ENCODE peak calls at places on chromosomes 13 and 19, in six cellular contexts. Z is H9, I is IMR-90, U is neuronal stem cell, Y is H1, H is mesenchymal stem cell. N is an unnamed sample.

GRCh38 chr13:111919826-111920225 is 147.1 kb upstream of the SOX1 start:
- DNase-seq in Z (peak), I (no peak), U (no peak), Y (no peak), H (no peak), N (no peak)

GRCh38 chr19:55424518-55424917 is 16.9 kb upstream of the UBE2S start:
- DNase-seq in Z (no peak), I (no peak), U (no peak), Y (no peak), H (no peak), N (no peak)

GRCh38 chr19:19334989-19335344 is 14.3 kb downstream of the MAU2 start:
- DNase-seq in Z (no peak), I (no peak), U (no peak), Y (no peak), H (no peak), N (no peak)

GRCh38 chr13:36841411-36841810 is 22.4 kb downstream of the RFXAP start:
- DNase-seq in Z (no peak), I (no peak), U (no peak), Y (no peak), H (no peak), N (no peak)

GRCh38 chr13:26280295-26280694 is 26.4 kb downstream of the CDK8 start:
- DNase-seq in Z (no peak), I (peak), U (no peak), Y (no peak), H (peak), N (peak)

GRCh38 chr13:30832845-30833332 is 73.2 kb upstream of the MEDAG start:
- DNase-seq in Z (peak), I (no peak), U (no peak), Y (peak), H (peak), N (no peak)

GRCh38 chr13:76944457-76944856 is 3.9 kb upstream of the ACOD1 start:
- DNase-seq in Z (no peak), I (peak), U (no peak), Y (no peak), H (peak), N (peak)

GRCh38 chr13:50894042-50894441 is 15.5 kb upstream of the RNASEH2B start:
- DNase-seq in Z (no peak), I (no peak), U (no peak), Y (no peak), H (no peak), N (no peak)

GRCh38 chr13:101916108-101916757 is 463.8 kb downstream of the ITGBL1 start:
- DNase-seq in Z (peak), I (no peak), U (peak), Y (peak), H (peak), N (no peak)

GRCh38 chr19:43527860-43528622 is 1.0 kb upstream of the ETHE1 start:
- DNase-seq in Z (no peak), I (no peak), U (no peak), Y (no peak), H (peak), N (peak)

GRCh38 chr13:43924549-43925245 is 45.0 kb downstream of the LACC1 start:
- DNase-seq in Z (no peak), I (no peak), U (no peak), Y (no peak), H (no peak), N (no peak)

GRCh38 chr13:80654638-80655249 is 313.8 kb upstream of the SPRY2 start:
- DNase-seq in Z (no peak), I (no peak), U (no peak), Y (no peak), H (no peak), N (no peak)

GRCh38 chr19:40960062-40960685 is 30.9 kb upstream of the CYP2B6 start:
- DNase-seq in Z (no peak), I (no peak), U (no peak), Y (no peak), H (no peak), N (no peak)

GRCh38 chr19:12194827-12195500 is 32.1 kb downstream of the ZNF136 start:
- DNase-seq in Z (no peak), I (peak), U (peak), Y (no peak), H (no peak), N (peak)

GRCh38 chr19:17777840-17778620 is 16.9 kb upstream of the B3GNT3 start:
- DNase-seq in Z (peak), I (peak), U (peak), Y (peak), H (peak), N (peak)

GRCh38 chr13:109479991-109480696 is 306.2 kb downstream of the IRS2 start:
- DNase-seq in Z (no peak), I (peak), U (no peak), Y (no peak), H (peak), N (peak)

GRCh38 chr13:98575876-98576214 is 1.1 kb downstream of the STK24 start:
- DNase-seq in Z (no peak), I (no peak), U (no peak), Y (no peak), H (no peak), N (no peak)

GRCh38 chr19:45876411-45877197 is 9.3 kb downstream of the IRF2BP1 start:
- DNase-seq in Z (peak), I (peak), U (no peak), Y (no peak), H (peak), N (no peak)

GRCh38 chr19:24166055-24166454 is 79.1 kb downstream of the ZNF254 start:
- DNase-seq in Z (no peak), I (peak), U (no peak), Y (no peak), H (no peak), N (peak)

DNA sequence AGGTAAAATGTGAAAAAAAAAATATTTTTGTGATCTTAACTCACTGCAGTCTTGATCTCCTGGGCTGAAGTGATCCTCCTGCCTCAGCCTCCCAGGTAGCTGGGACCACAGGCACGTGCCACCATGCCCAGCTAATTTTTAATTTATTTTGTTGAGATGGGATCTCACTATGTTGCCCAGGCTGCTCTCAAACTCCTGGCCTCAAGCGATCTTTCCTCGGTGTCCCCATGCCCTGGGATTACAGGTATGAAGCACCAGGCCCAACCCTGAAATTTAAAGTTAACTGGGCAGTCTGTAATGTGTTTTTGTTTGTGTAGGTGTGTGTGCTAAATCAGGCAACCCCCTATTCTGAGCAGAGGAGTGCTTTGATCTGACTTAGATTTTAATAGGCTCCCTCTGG is 3.4 kb upstream of the C5AR1 start:
- DNase-seq in Z (no peak), I (no peak), U (no peak), Y (no peak), H (no peak), N (no peak)
- H3K14ac ChIP-seq in Z (no peak), I (no peak), U (no peak), Y (no peak), H (no peak), N (no peak)

GRCh38 chr19:32256341-32256975 is 89.0 kb upstream of the ZNF507 start:
- DNase-seq in Z (no peak), I (no peak), U (no peak), Y (no peak), H (no peak), N (no peak)
- H3K14ac ChIP-seq in Z (no peak), I (no peak), U (no peak), Y (no peak), H (no peak), N (no peak)

GRCh38 chr19:33728141-33728540 is 68.5 kb upstream of the KCTD15 start:
- DNase-seq in Z (no peak), I (no peak), U (no peak), Y (no peak), H (no peak), N (no peak)
- H3K14ac ChIP-seq in Z (no peak), I (no peak), U (no peak), Y (no peak), H (no peak), N (no peak)

GRCh38 chr13:28128030-28128429 is 10.3 kb upstream of the PAN3 start:
- DNase-seq in Z (no peak), I (no peak), U (no peak), Y (no peak), H (no peak), N (no peak)
- H3K14ac ChIP-seq in Z (no peak), I (no peak), U (no peak), Y (no peak), H (no peak), N (no peak)

GRCh38 chr13:106230450-106230849 is 305.0 kb downstream of the EFNB2 start:
- DNase-seq in Z (no peak), I (peak), U (no peak), Y (no peak), H (peak), N (no peak)

GRCh38 chr13:106232680-106233079 is 302.8 kb downstream of the EFNB2 start:
- DNase-seq in Z (no peak), I (no peak), U (no peak), Y (no peak), H (no peak), N (no peak)

GRCh38 chr13:106234656-106235055 is 300.8 kb downstream of the EFNB2 start:
- DNase-seq in Z (no peak), I (no peak), U (no peak), Y (no peak), H (no peak), N (no peak)

GRCh38 chr13:106238690-106239089 is 296.8 kb downstream of the EFNB2 start:
- DNase-seq in Z (no peak), I (no peak), U (no peak), Y (no peak), H (no peak), N (no peak)

GRCh38 chr13:106233336-106233735 is 302.1 kb downstream of the EFNB2 start:
- DNase-seq in Z (no peak), I (no peak), U (no peak), Y (no peak), H (no peak), N (no peak)
- H3K14ac ChIP-seq in Z (no peak), I (no peak), U (no peak), Y (no peak), H (no peak), N (no peak)

GRCh38 chr13:29483211-29483610 is 112.3 kb downstream of the SLC7A1 start:
- DNase-seq in Z (no peak), I (no peak), U (no peak), Y (no peak), H (no peak), N (no peak)
- H3K14ac ChIP-seq in Z (no peak), I (no peak), U (no peak), Y (no peak), H (no peak), N (no peak)

GRCh38 chr19:37470216-37470615 is 1.1 kb downstream of the ZNF570 start:
- DNase-seq in Z (no peak), I (no peak), U (no peak), Y (no peak), H (no peak), N (peak)

GRCh38 chr19:37468961-37469777 is at the start of gene ZNF570:
- DNase-seq in Z (peak), I (peak), U (peak), Y (peak), H (peak), N (peak)

GRCh38 chr19:37466798-37467607 is at the start of gene ZNF569:
- DNase-seq in Z (peak), I (peak), U (peak), Y (peak), H (peak), N (peak)

GRCh38 chr19:37467608-37468090 is 405 bp upstream of the ZNF569 start:
- DNase-seq in Z (no peak), I (no peak), U (no peak), Y (no peak), H (no peak), N (no peak)

DNA sequence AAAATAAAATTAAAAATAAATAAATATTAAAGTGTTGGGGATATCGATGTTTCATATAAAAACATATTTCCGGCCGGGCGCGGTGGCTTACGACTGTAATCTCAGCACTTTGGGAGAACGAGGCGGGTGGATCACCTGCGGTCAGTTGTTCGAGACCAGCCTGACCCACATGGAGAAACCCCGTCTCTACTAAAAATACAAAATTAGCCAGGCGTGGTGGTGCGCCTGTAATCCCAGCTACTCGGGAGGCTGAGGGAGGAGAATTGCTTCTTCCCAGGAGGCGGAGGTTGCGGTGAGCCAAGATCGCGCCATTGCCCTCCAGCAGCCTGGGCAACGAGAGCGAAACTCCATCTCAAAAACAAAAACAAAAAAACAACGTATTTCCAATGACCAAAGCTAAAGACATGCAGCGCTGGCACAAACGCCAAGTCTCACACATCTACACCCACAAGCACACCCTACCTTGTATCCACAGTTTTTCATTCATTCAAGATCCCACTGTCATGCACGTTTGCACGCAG is 907 bp downstream of the ZNF569 start:
- DNase-seq in Z (no peak), I (no peak), U (no peak), Y (no peak), H (no peak), N (no peak)
- H3K14ac ChIP-seq in Z (no peak), I (peak), U (no peak), Y (no peak), H (peak), N (no peak)

GRCh38 chr13:21771075-21771474 is 100.2 kb downstream of the FGF9 start:
- DNase-seq in Z (no peak), I (no peak), U (no peak), Y (no peak), H (no peak), N (no peak)

GRCh38 chr13:21762512-21762911 is 91.6 kb downstream of the FGF9 start:
- DNase-seq in Z (no peak), I (no peak), U (no peak), Y (no peak), H (no peak), N (no peak)

DNA sequence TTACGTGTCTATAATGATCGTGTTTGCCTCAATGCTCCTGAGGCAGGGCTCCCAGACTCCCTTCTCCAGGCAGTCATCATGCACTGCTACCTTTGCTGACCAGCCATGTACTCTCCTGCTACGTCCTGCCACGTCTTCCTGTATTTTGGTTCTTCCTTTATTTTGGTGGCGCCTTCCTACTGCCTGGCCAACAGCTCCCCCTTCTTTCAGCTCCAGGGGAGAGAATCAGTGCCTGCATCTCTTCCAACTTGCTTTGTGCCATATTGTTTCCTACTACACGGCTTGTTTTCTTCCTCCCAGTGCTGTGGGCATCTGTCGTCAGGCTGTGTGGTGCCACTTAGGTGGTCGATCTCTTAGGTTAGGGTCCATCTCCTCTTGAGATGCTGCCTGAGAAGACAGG is 96.2 kb downstream of the FGF9 start:
- DNase-seq in Z (no peak), I (no peak), U (no peak), Y (no peak), H (no peak), N (no peak)
- H3K14ac ChIP-seq in Z (no peak), I (no peak), U (no peak), Y (no peak), H (no peak), N (no peak)

GRCh38 chr19:3198901-3199700 is 13.4 kb downstream of the NCLN start:
- DNase-seq in Z (no peak), I (no peak), U (no peak), Y (no peak), H (no peak), N (no peak)

GRCh38 chr19:3194063-3194702 is 8.5 kb downstream of the NCLN start:
- DNase-seq in Z (no peak), I (no peak), U (no peak), Y (no peak), H (no peak), N (no peak)

GRCh38 chr19:3196064-3196932 is 10.6 kb downstream of the NCLN start:
- DNase-seq in Z (no peak), I (no peak), U (no peak), Y (no peak), H (no peak), N (no peak)

GRCh38 chr19:3194703-3195087 is 9.0 kb downstream of the NCLN start:
- DNase-seq in Z (no peak), I (no peak), U (no peak), Y (no peak), H (no peak), N (no peak)

GRCh38 chr19:3196933-3197205 is 11.1 kb downstream of the NCLN start:
- DNase-seq in Z (no peak), I (no peak), U (no peak), Y (no peak), H (no peak), N (no peak)
- H3K14ac ChIP-seq in Z (no peak), I (no peak), U (no peak), Y (no peak), H (no peak), N (no peak)

GRCh38 chr13:114087430-114087829 is 45.0 kb downstream of the RASA3 start:
- DNase-seq in Z (no peak), I (no peak), U (no peak), Y (no peak), H (no peak), N (no peak)
- H3K14ac ChIP-seq in Z (no peak), I (no peak), U (no peak), Y (no peak), H (no peak), N (no peak)

N was measured in trophoblast cell.